ENCODE peak calls at places on chromosomes 6 and 20, in eight cellular contexts. Y is stimulated activated CD8-positive, alpha-beta memory T cell treated with anti-CD3 and anti-CD28 coated beads, Interleukin-4, amount 100 ng/mL, for 4 hours; V is body of pancreas; N is activated T-cell treated with anti-CD3 and anti-CD28 coated beads for 4 hours; P is A172; R is sigmoid colon; C is lower lobe of right lung; W is NCI-H524. Q is an unnamed sample.

GRCh38 chr6:100176321-100176950 is 182.4 kb upstream of the MCHR2 start:
- DNase-seq in P (peak), Y (no peak), R (no peak), V (peak), W (peak), C (no peak), N (no peak), Q (no peak)

GRCh38 chr6:130098317-130098716 is 79.9 kb downstream of the L3MBTL3 start:
- DNase-seq in C (no peak), Y (no peak), V (no peak), R (no peak), W (no peak), P (no peak), N (no peak), Q (no peak)

GRCh38 chr20:25454153-25454900 is 46.9 kb downstream of the GINS1 start:
- DNase-seq in R (no peak), Y (no peak), C (no peak), N (no peak), W (no peak), P (no peak), V (no peak), Q (peak)

GRCh38 chr6:125188037-125188436 is 34.5 kb downstream of the TPD52L1 start:
- DNase-seq in P (peak), W (no peak), Y (no peak), R (no peak), N (no peak), C (no peak), V (no peak), Q (no peak)

GRCh38 chr20:33914871-33915270 is 78.8 kb upstream of the RALY start:
- DNase-seq in P (peak), V (no peak), C (no peak), W (peak), R (no peak), Y (peak), N (peak), Q (no peak)

GRCh38 chr6:46327769-46328168 is 157.0 kb upstream of the ENPP5 start:
- DNase-seq in R (no peak), W (no peak), V (no peak), P (no peak), Y (no peak), C (no peak), N (no peak), Q (no peak)

GRCh38 chr6:50602191-50602810 is 111.0 kb upstream of the TFAP2D start:
- DNase-seq in V (no peak), W (peak), Y (no peak), C (no peak), R (no peak), N (no peak), P (peak), Q (no peak)

GRCh38 chr20:19094959-19095541 is 117.4 kb upstream of the SLC24A3 start:
- DNase-seq in W (no peak), V (no peak), R (no peak), P (peak), Y (no peak), N (no peak), C (no peak), Q (no peak)

GRCh38 chr6:102736941-102737368 is 1343.4 kb downstream of the GRIK2 start:
- DNase-seq in P (peak), R (no peak), V (no peak), N (no peak), C (no peak), Y (no peak), W (no peak), Q (no peak)

GRCh38 chr6:167424060-167424673 is 99.3 kb downstream of the TTLL2 start:
- DNase-seq in V (no peak), P (no peak), R (no peak), N (no peak), C (no peak), Y (no peak), W (no peak), Q (no peak)

GRCh38 chr6:104705095-104705707 is 154.5 kb downstream of the HACE1 start:
- DNase-seq in W (no peak), Y (peak), C (no peak), P (peak), N (no peak), V (peak), R (no peak), Q (no peak)

GRCh38 chr6:11491998-11492397 is 45.6 kb upstream of the TMEM170B start:
- DNase-seq in N (no peak), C (no peak), W (no peak), Y (no peak), R (no peak), P (no peak), V (no peak), Q (no peak)

GRCh38 chr6:129498950-129499870 is 210.8 kb downstream of the ARHGAP18 start:
- DNase-seq in W (peak), Y (no peak), P (peak), R (no peak), V (no peak), N (no peak), C (no peak), Q (no peak)

GRCh38 chr20:37528442-37529213 is 952 bp upstream of the BLCAP start:
- DNase-seq in C (no peak), N (no peak), V (no peak), W (no peak), Y (no peak), P (no peak), R (no peak), Q (peak)

GRCh38 chr6:53165333-53165732 is 16.7 kb upstream of the GCM1 start:
- DNase-seq in P (no peak), W (no peak), N (no peak), C (no peak), Y (no peak), V (no peak), R (no peak), Q (no peak)

GRCh38 chr6:34147906-34148701 is 2.2 kb upstream of the GRM4 start:
- DNase-seq in N (no peak), V (no peak), C (peak), R (peak), Y (no peak), P (no peak), W (peak), Q (peak)

GRCh38 chr6:4327841-4328240 is 192.5 kb upstream of the ECI2 start:
- DNase-seq in W (peak), P (no peak), V (no peak), Y (no peak), C (no peak), N (no peak), R (no peak), Q (no peak)

GRCh38 chr6:79777713-79778579 is 146.8 kb downstream of the SH3BGRL2 start:
- DNase-seq in N (peak), W (no peak), R (peak), V (peak), Y (peak), P (peak), C (peak), Q (peak)

GRCh38 chr20:2357114-2357513 is 23.6 kb upstream of the TGM6 start:
- DNase-seq in C (no peak), W (no peak), Y (no peak), V (no peak), R (no peak), P (no peak), N (no peak), Q (no peak)

GRCh38 chr6:75204222-75204958 is 1.5 kb downstream of the COL12A1 start:
- DNase-seq in W (peak), Y (no peak), P (peak), R (peak), N (no peak), C (peak), V (peak), Q (peak)

GRCh38 chr20:2946988-2947961 is 74.0 kb downstream of the PTPRA start:
- DNase-seq in P (peak), Y (no peak), N (no peak), C (no peak), W (no peak), R (no peak), V (peak), Q (no peak)

GRCh38 chr20:10649817-10650200 is 24.0 kb downstream of the JAG1 start:
- DNase-seq in N (no peak), C (no peak), V (no peak), P (no peak), Y (no peak), W (no peak), R (no peak), Q (no peak)

GRCh38 chr20:36591281-36591680 is 14.3 kb upstream of the RAB5IF start:
- DNase-seq in V (no peak), N (no peak), P (no peak), Y (no peak), C (no peak), W (peak), R (no peak), Q (no peak)

GRCh38 chr6:149889321-149889720 is 8.6 kb downstream of the RAET1E start:
- DNase-seq in R (no peak), Y (no peak), N (no peak), W (no peak), V (no peak), C (no peak), P (no peak), Q (no peak)

GRCh38 chr6:16602035-16602434 is 159.2 kb downstream of the ATXN1 start:
- DNase-seq in W (no peak), R (no peak), N (no peak), C (no peak), P (no peak), Y (no peak), V (no peak), Q (no peak)

GRCh38 chr6:166412911-166413384 is 30.2 kb upstream of the MPC1 start:
- DNase-seq in P (no peak), C (no peak), W (no peak), V (no peak), Y (no peak), R (peak), N (no peak), Q (no peak)

GRCh38 chr6:95848717-95849116 is 167.1 kb upstream of the FUT9 start:
- DNase-seq in N (no peak), Y (no peak), V (no peak), C (no peak), W (no peak), R (no peak), P (no peak), Q (peak)

GRCh38 chr20:63087236-63087871 is 80.6 kb upstream of the BHLHE23 start:
- DNase-seq in W (no peak), P (no peak), V (peak), R (peak), C (peak), Y (no peak), N (no peak), Q (peak)

GRCh38 chr6:156686429-156686939 is 90.7 kb upstream of the ARID1B start:
- DNase-seq in Y (no peak), C (peak), P (peak), N (peak), V (peak), W (peak), R (peak), Q (no peak)

GRCh38 chr20:46119547-46119946 is 1.4 kb downstream of the CD40 start:
- DNase-seq in W (no peak), N (no peak), Y (no peak), C (no peak), R (no peak), V (no peak), P (no peak), Q (no peak)

GRCh38 chr6:41464481-41464880 is 81.7 kb upstream of the FOXP4 start:
- DNase-seq in Y (no peak), R (no peak), C (no peak), V (no peak), P (no peak), N (no peak), W (no peak), Q (no peak)

GRCh38 chr6:116265081-116265829 is 11.4 kb upstream of the TSPYL4 start:
- DNase-seq in V (no peak), W (no peak), N (no peak), Y (no peak), C (no peak), R (peak), P (peak), Q (peak)

GRCh38 chr6:137236581-137237355 is 17.6 kb upstream of the IFNGR1 start:
- DNase-seq in V (no peak), N (no peak), W (no peak), P (peak), Y (no peak), R (no peak), C (no peak), Q (no peak)

GRCh38 chr6:21971540-21971939 is 325.3 kb downstream of the PRL start:
- DNase-seq in Y (no peak), P (no peak), C (no peak), N (no peak), W (peak), V (no peak), R (no peak), Q (no peak)

Q was measured in spleen.